ENCODE peak calls at places on chromosomes 13 and 19, in four cellular contexts. A is mesendoderm, X is IMR-90, U is H1. R is an unnamed sample.

GRCh38 chr13:31962661-31963345 is 68.8 kb upstream of the FRY start:
- DNase-seq in A (no peak), X (peak), U (no peak), R (no peak)

GRCh38 chr19:6458695-6459355 is 767 bp downstream of the SLC25A23 start:
- DNase-seq in A (no peak), X (no peak), U (no peak), R (no peak)

GRCh38 chr13:24827799-24828198 is 63.8 kb downstream of the RNF17 start:
- DNase-seq in X (no peak), A (no peak), U (no peak), R (no peak)

GRCh38 chr13:51759240-51759639 is 44.7 kb downstream of the DHRS12 start:
- DNase-seq in U (no peak), A (no peak), X (peak), R (no peak)

GRCh38 chr13:113996912-113997745 is 23.3 kb upstream of the C13orf46 start:
- DNase-seq in X (no peak), U (no peak), A (no peak), R (no peak)

GRCh38 chr19:39444598-39445257 is 654 bp upstream of the SUPT5H start:
- DNase-seq in A (peak), U (no peak), X (no peak), R (no peak)

GRCh38 chr19:51594774-51595109 is 23.7 kb downstream of the ZNF175 start:
- DNase-seq in A (no peak), X (peak), U (no peak), R (no peak)

GRCh38 chr13:29654807-29655547 is 59.5 kb upstream of the SLC7A1 start:
- DNase-seq in A (no peak), X (peak), U (no peak), R (no peak)

GRCh38 chr13:30898721-30899188 is 7.3 kb upstream of the MEDAG start:
- DNase-seq in X (peak), A (peak), U (no peak), R (no peak)

GRCh38 chr13:110912651-110913051 is 2.2 kb downstream of the ANKRD10 start:
- DNase-seq in X (peak), U (no peak), A (peak), R (no peak)

GRCh38 chr19:39704181-39705044 is at the start of gene LGALS14:
- DNase-seq in X (no peak), U (no peak), A (peak), R (no peak)

GRCh38 chr19:12788682-12789097 is 2.6 kb upstream of the JUNB start:
- DNase-seq in A (peak), U (no peak), X (peak), R (peak)

GRCh38 chr13:41643502-41643901 is 186.2 kb downstream of the RGCC start:
- DNase-seq in A (no peak), X (no peak), U (no peak), R (no peak)

GRCh38 chr13:62706035-62706434 is 1290.4 kb upstream of the PCDH20 start:
- DNase-seq in X (peak), U (no peak), A (no peak), R (no peak)

GRCh38 chr13:110616103-110617101 is 1.1 kb downstream of the NAXD start:
- DNase-seq in A (peak), U (no peak), X (peak), R (no peak)

GRCh38 chr13:110268576-110269185 is 38.3 kb downstream of the COL4A1 start:
- DNase-seq in U (no peak), A (no peak), X (no peak), R (no peak)

GRCh38 chr19:29785955-29786589 is 25.7 kb upstream of the CCNE1 start:
- DNase-seq in A (peak), X (no peak), U (no peak), R (peak)

GRCh38 chr13:49836516-49836915 is 44.0 kb upstream of the KPNA3 start:
- DNase-seq in U (no peak), A (peak), X (no peak), R (peak)

GRCh38 chr13:26442541-26442940 is 114.9 kb upstream of the WASF3 start:
- DNase-seq in X (peak), U (no peak), A (peak), R (no peak)

GRCh38 chr19:19115954-19116353 is 22.3 kb downstream of the TMEM161A start:
- DNase-seq in U (no peak), X (no peak), A (peak), R (peak)

GRCh38 chr19:30792561-30793505 is 420.6 kb downstream of the ZNF536 start:
- DNase-seq in U (no peak), X (no peak), A (no peak), R (no peak)

GRCh38 chr13:75153834-75154233 is 328.1 kb downstream of the TBC1D4 start:
- DNase-seq in A (no peak), U (no peak), X (no peak), R (no peak)

GRCh38 chr13:52034616-52035226 is 10.2 kb downstream of the UTP14C start:
- DNase-seq in A (no peak), U (no peak), X (peak), R (no peak)

GRCh38 chr13:100396771-100397170 is 191.8 kb downstream of the GGACT start:
- DNase-seq in X (no peak), U (no peak), A (peak), R (peak)

GRCh38 chr19:18110833-18111232 is 13.3 kb downstream of the MAST3 start:
- DNase-seq in X (no peak), U (no peak), A (peak), R (no peak)

GRCh38 chr13:21544515-21544914 is 59.5 kb downstream of the MICU2 start:
- DNase-seq in X (no peak), U (no peak), A (no peak), R (no peak)

GRCh38 chr19:46634045-46634655 is 1.9 kb downstream of the GNG8 start:
- DNase-seq in A (peak), U (peak), X (peak), R (peak)

GRCh38 chr19:48806818-48807589 is 3.8 kb downstream of the BCAT2 start:
- DNase-seq in X (peak), A (peak), U (no peak), R (peak)

GRCh38 chr13:75173457-75174356 is 308.3 kb downstream of the TBC1D4 start:
- DNase-seq in U (no peak), X (no peak), A (peak), R (no peak)

GRCh38 chr13:112245959-112246358 is 130.2 kb upstream of the SPACA7 start:
- DNase-seq in X (no peak), U (no peak), A (no peak), R (no peak)

GRCh38 chr19:2536461-2536860 is 60.5 kb downstream of the GADD45B start:
- DNase-seq in A (no peak), U (no peak), X (no peak), R (no peak)

GRCh38 chr13:39402221-39402620 is 200.8 kb downstream of the LHFPL6 start:
- DNase-seq in A (no peak), U (no peak), X (no peak), R (no peak)
- H3K56ac ChIP-seq in A (no peak), U (no peak), X (no peak), R (no peak)

GRCh38 chr13:60019119-60019993 is 144.4 kb downstream of the DIAPH3 start:
- DNase-seq in A (no peak), U (no peak), X (peak), R (no peak)
- H3K56ac ChIP-seq in A (no peak), U (no peak), X (no peak), R (no peak)

GRCh38 chr13:90232291-90232690 is 1115.2 kb upstream of the MIR17HG start:
- DNase-seq in A (peak), X (no peak), U (no peak), R (no peak)

GRCh38 chr13:90233933-90234672 is 1113.4 kb upstream of the MIR17HG start:
- DNase-seq in A (no peak), X (no peak), U (no peak), R (no peak)

GRCh38 chr13:90230311-90230710 is 1117.2 kb upstream of the MIR17HG start:
- DNase-seq in A (no peak), X (no peak), U (no peak), R (no peak)
- H3K56ac ChIP-seq in A (no peak), X (no peak), U (no peak), R (no peak)

GRCh38 chr19:50008532-50008931 is 16.6 kb downstream of the VRK3 start:
- DNase-seq in X (no peak), A (peak), U (no peak), R (peak)
- H3K56ac ChIP-seq in X (no peak), A (no peak), U (no peak), R (no peak)

GRCh38 chr13:73513751-73514150 is 454.9 kb downstream of the KLF5 start:
- DNase-seq in A (no peak), X (no peak), U (no peak), R (no peak)
- H3K56ac ChIP-seq in A (no peak), X (no peak), U (no peak), R (no peak)

R was measured in H9.